ENCODE peak calls at places on chromosomes 3 and 15, in eight cellular contexts. A, F, C, L, B, Y, N and W are unnamed samples.

GRCh38 chr15:39248204-39248603 is 332.7 kb upstream of the THBS1 start:
- DNase-seq in A (no peak), F (peak), C (no peak), L (peak), B (peak), Y (no peak), N (no peak), W (peak)

GRCh38 chr3:46926871-46927717 is 49.5 kb downstream of the CCDC12 start:
- DNase-seq in A (peak), F (no peak), C (peak), L (no peak), B (no peak), Y (no peak), N (no peak), W (no peak)

GRCh38 chr3:154228561-154229216 is 95.6 kb downstream of the DHX36 start:
- DNase-seq in A (no peak), F (no peak), C (no peak), L (no peak), B (no peak), Y (no peak), N (no peak), W (no peak)

GRCh38 chr3:14783480-14784086 is 35.2 kb upstream of the FGD5 start:
- DNase-seq in A (no peak), F (no peak), C (peak), L (no peak), B (no peak), Y (no peak), N (no peak), W (no peak)

GRCh38 chr3:4356642-4357041 is 53.5 kb downstream of the SETMAR start:
- DNase-seq in A (no peak), F (no peak), C (no peak), L (no peak), B (no peak), Y (no peak), N (no peak), W (no peak)

GRCh38 chr3:113556556-113557335 is 24.4 kb downstream of the SIDT1 start:
- DNase-seq in A (no peak), F (no peak), C (no peak), L (no peak), B (peak), Y (no peak), N (no peak), W (no peak)

GRCh38 chr3:67605377-67605776 is 49.0 kb downstream of the SUCLG2 start:
- DNase-seq in A (no peak), F (peak), C (no peak), L (peak), B (peak), Y (no peak), N (peak), W (peak)

GRCh38 chr15:40398413-40398873 is 7.2 kb upstream of the IVD start:
- DNase-seq in A (peak), F (no peak), C (no peak), L (no peak), B (no peak), Y (no peak), N (no peak), W (no peak)

GRCh38 chr15:39462691-39463090 is 118.2 kb upstream of the THBS1 start:
- DNase-seq in A (no peak), F (peak), C (no peak), L (peak), B (peak), Y (no peak), N (no peak), W (no peak)

GRCh38 chr3:18134386-18135082 is 290.6 kb downstream of the SATB1 start:
- DNase-seq in A (no peak), F (peak), C (no peak), L (peak), B (peak), Y (no peak), N (peak), W (no peak)

GRCh38 chr15:90838544-90838943 is 29.8 kb upstream of the FURIN start:
- DNase-seq in A (no peak), F (no peak), C (no peak), L (no peak), B (no peak), Y (no peak), N (no peak), W (no peak)

GRCh38 chr15:67880651-67881182 is 40.9 kb upstream of the RNU6-1 start:
- DNase-seq in A (peak), F (peak), C (no peak), L (no peak), B (peak), Y (no peak), N (no peak), W (no peak)

GRCh38 chr3:155704771-155705559 is 39.9 kb downstream of the PLCH1 start:
- DNase-seq in A (no peak), F (peak), C (no peak), L (peak), B (peak), Y (no peak), N (no peak), W (no peak)

GRCh38 chr15:45648521-45649200 is 13.8 kb downstream of the SQOR start:
- DNase-seq in A (no peak), F (peak), C (no peak), L (peak), B (peak), Y (no peak), N (no peak), W (no peak)

GRCh38 chr3:46960801-46961200 is 15.7 kb downstream of the CCDC12 start:
- DNase-seq in A (no peak), F (no peak), C (peak), L (no peak), B (no peak), Y (no peak), N (no peak), W (no peak)

GRCh38 chr3:44929782-44930181 is 46.2 kb downstream of the ZDHHC3 start:
- DNase-seq in A (no peak), F (no peak), C (no peak), L (no peak), B (no peak), Y (no peak), N (no peak), W (no peak)

GRCh38 chr3:44923634-44924033 is 49.2 kb downstream of the TGM4 start:
- DNase-seq in A (no peak), F (no peak), C (no peak), L (no peak), B (no peak), Y (no peak), N (no peak), W (no peak)

GRCh38 chr3:44924102-44925084 is 50.0 kb downstream of the TGM4 start:
- DNase-seq in A (no peak), F (peak), C (no peak), L (peak), B (peak), Y (no peak), N (peak), W (peak)

GRCh38 chr3:44926921-44927320 is 49.1 kb downstream of the ZDHHC3 start:
- DNase-seq in A (no peak), F (no peak), C (no peak), L (no peak), B (no peak), Y (no peak), N (no peak), W (no peak)

GRCh38 chr3:44926172-44926571 is 49.8 kb downstream of the ZDHHC3 start:
- DNase-seq in A (no peak), F (no peak), C (no peak), L (no peak), B (no peak), Y (no peak), N (no peak), W (no peak)
- TF ChIP-seq CTCF in A (no peak), F (no peak), C (no peak), L (no peak), B (peak), Y (no peak), N (no peak), W (no peak)

DNA sequence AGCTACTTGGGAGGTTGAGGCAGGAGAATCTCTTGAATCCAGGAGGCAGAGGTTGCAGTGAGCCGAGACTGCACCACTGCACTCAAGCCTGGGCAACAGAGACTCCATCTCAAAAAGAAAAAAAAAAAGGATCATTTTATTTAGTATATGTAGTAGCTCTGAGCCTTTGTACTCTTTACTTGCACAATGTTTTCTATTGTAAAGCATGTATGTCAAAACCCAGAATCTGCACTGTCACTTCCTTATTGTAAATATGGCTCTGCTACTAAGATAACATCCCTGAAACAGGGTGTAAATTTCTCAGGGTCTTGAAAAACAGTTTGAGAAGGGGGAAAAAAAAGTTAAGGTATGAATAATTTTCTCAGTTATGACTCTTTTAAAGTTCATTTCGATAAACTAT is 35.1 kb downstream of the SLMAP start:
- DNase-seq in A (peak), F (peak), C (no peak), L (no peak), B (no peak), Y (no peak), N (no peak), W (no peak)
- TF ChIP-seq CTCF in A (no peak), F (no peak), C (no peak), L (no peak), B (no peak), Y (no peak), N (no peak), W (no peak)

DNA sequence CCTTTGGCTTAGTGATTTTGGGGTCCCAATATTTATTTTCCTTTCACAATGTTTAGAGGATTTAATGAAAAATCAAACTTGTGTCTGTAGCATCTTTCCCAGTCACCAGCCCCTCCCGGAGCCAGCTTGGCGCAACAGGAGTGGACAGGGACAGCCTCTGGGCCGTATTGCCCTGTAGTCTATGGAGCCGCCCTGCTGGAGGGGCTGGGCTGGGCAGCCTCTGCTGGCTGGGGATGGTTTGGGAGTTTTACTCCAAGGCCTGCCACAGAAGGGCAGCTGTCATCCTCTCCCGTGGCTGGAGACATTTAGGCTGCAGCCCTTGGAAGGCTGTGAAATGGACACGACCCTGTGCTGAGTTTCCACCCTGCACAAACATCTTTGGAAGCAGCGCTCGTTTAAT is 89.4 kb upstream of the RGMA start:
- DNase-seq in A (no peak), F (no peak), C (no peak), L (no peak), B (no peak), Y (no peak), N (no peak), W (no peak)
- TF ChIP-seq CTCF in A (no peak), F (no peak), C (no peak), L (no peak), B (no peak), Y (no peak), N (no peak), W (no peak)

GRCh38 chr3:50885491-50885890 is 210.8 kb downstream of the DOCK3 start:
- DNase-seq in A (no peak), F (no peak), C (no peak), L (no peak), B (peak), Y (no peak), N (no peak), W (no peak)
- TF ChIP-seq CTCF in A (no peak), F (no peak), C (peak), L (no peak), B (peak), Y (no peak), N (no peak), W (no peak)